ENCODE peak calls at places on chromosome X, in four cellular contexts. D is H1, M is GM12878, T is SK-N-SH. V is an unnamed sample.
A peak's percentile ranks its signal among the peaks of the same experiment; 100 is the strongest.

GRCh38 chrX:117743469-117744251 is 372.9 kb downstream of the KLHL13 start:
- DNase-seq in D (no peak), M (no peak), T (peak; percentile 22), V (no peak)

GRCh38 chrX:72381439-72382198 is 75.9 kb upstream of the CITED1 start:
- DNase-seq in D (no peak), M (no peak), T (no peak), V (no peak)

GRCh38 chrX:46941341-46941740 is 29.1 kb downstream of the JADE3 start:
- DNase-seq in D (no peak), M (no peak), T (no peak), V (no peak)

GRCh38 chrX:34848281-34848680 is 94.3 kb upstream of the FAM47B start:
- DNase-seq in D (no peak), M (no peak), T (no peak), V (no peak)

GRCh38 chrX:121642415-121642814 is 595.0 kb downstream of the GLUD2 start:
- DNase-seq in D (no peak), M (no peak), T (no peak), V (no peak)

GRCh38 chrX:39527045-39527444 is 570.7 kb downstream of the BCOR start:
- DNase-seq in D (no peak), M (no peak), T (no peak), V (peak; percentile 36)

GRCh38 chrX:114959729-114960128 is 57.7 kb downstream of the IL13RA2 start:
- DNase-seq in D (no peak), M (no peak), T (peak; percentile 24), V (no peak)

GRCh38 chrX:41722816-41723215 is 1.2 kb upstream of the GPR82 start:
- DNase-seq in D (no peak), M (no peak), T (no peak), V (no peak)

GRCh38 chrX:55924574-55924973 is 207.0 kb downstream of the RRAGB start:
- DNase-seq in D (peak; percentile 49), M (no peak), T (no peak), V (no peak)

GRCh38 chrX:85244411-85245210 is 820 bp downstream of the ZNF711 start:
- DNase-seq in D (peak; percentile 43), M (no peak), T (peak; percentile 60), V (peak; percentile 4)

GRCh38 chrX:21524008-21524407 is 134.1 kb downstream of the KLHL34 start:
- DNase-seq in D (no peak), M (no peak), T (no peak), V (no peak)

GRCh38 chrX:24005028-24005427 is 22.0 kb downstream of the KLHL15 start:
- DNase-seq in D (no peak), M (no peak), T (no peak), V (no peak)

GRCh38 chrX:41561045-41561444 is 113.9 kb downstream of the NYX start:
- DNase-seq in D (no peak), M (peak; percentile 17), T (no peak), V (peak; percentile 17)

GRCh38 chrX:132819885-132820284 is 138.5 kb downstream of the HS6ST2 start:
- DNase-seq in D (no peak), M (no peak), T (no peak), V (no peak)

GRCh38 chrX:108224727-108225455 is 133.3 kb downstream of the ATG4A start:
- DNase-seq in D (no peak), M (peak; percentile 16), T (peak; percentile 19), V (peak; percentile 43)

GRCh38 chrX:48467331-48467761 is 2.7 kb downstream of the SLC38A5 start:
- DNase-seq in D (no peak), M (no peak), T (no peak), V (peak; percentile 60)

GRCh38 chrX:132071260-132071659 is 48.2 kb downstream of the STK26 start:
- DNase-seq in D (no peak), M (no peak), T (peak; percentile 10), V (peak; percentile 10)

GRCh38 chrX:51917600-51917999 is 24.2 kb downstream of the MAGED1 start:
- DNase-seq in D (no peak), M (no peak), T (no peak), V (no peak)

GRCh38 chrX:133776072-133776471 is 209.3 kb downstream of the GPC3 start:
- DNase-seq in D (peak; percentile 79), M (no peak), T (peak; percentile 31), V (peak; percentile 38)

GRCh38 chrX:13741695-13742094 is 7.1 kb downstream of the OFD1 start:
- DNase-seq in D (no peak), M (no peak), T (no peak), V (no peak)
- TF ChIP-seq NRF1 in D (no peak), M (no peak), T (no peak), V (no peak)

DNA sequence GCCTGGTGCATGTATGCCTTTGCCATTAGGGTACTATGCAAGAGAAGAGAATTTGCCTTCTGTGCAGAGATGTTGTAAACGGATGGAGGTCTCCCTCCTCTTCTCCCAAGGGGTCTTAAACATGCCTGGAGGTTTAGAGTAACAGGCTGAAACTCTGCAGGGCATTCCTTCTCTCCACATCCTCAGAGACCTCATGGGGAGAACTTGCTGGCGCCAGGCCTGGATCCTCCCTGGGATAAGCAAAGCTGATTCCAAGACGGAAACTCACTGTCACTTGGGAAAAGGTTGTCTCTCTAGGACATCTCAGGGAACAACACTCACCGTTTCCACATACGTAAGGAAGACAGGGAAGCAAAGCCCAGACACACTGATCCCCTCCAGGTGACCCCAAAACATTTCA is 76.9 kb upstream of the GPM6B start:
- DNase-seq in D (no peak), M (no peak), T (no peak), V (no peak)
- TF ChIP-seq NRF1 in D (no peak), M (no peak), T (no peak), V (no peak)

DNA sequence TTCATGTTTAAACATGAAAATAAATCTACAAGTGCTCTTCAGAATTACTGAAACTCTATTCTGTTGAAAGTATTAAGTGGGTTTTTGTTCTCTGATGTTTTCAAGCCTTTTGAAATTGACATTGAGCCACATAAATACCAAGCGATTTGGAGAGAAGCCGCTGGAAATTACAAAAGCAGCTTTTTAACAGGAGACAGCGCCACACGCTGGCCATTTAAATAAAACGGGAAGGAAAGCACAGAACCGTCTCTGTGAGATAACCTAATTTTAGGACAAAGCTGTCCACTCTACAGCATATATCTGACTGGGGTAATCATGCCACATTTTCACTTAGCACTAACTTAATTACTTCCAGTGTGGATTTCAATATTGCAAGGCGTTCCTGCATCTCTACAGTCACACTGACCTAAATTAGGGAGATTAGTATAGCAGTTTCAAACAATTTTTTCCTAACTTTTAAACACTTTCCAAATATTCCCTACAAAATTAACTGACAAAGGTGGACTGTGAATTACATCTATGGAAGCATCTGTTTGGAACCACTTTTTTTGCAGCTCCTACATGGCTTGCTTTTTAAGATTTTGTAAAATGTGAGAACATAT is 6.8 kb upstream of the ANOS1 start:
- DNase-seq in D (no peak), M (no peak), T (peak; percentile 37), V (peak; percentile 8)
- TF ChIP-seq NRF1 in D (no peak), M (no peak), T (no peak), V (no peak)

DNA sequence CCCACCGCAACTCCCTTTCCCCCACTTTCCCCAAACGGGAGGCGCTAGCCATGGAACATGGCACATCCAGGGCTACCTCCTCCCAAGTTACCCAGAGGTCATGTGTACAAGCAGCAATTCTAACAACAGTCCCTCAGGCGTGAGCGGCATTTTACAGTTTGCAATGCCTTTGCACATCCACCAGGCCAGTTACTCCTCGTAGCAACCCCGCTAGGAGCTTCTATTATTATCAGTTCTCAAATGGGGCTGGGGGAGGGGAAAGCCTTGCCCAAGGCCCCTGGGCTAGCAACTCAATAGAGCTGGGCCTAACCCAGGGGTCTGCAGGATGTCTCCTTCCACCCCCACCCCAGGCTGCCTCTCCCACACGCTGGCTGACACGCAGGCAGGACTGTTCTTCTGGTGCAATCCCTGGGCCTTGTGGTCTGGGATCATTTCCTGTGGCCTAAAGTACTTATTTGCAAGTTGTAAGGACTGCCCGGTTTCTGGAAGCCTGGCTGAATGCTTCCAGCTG is 27.8 kb downstream of the PJA1 start:
- DNase-seq in D (no peak), M (no peak), T (no peak), V (no peak)
- TF ChIP-seq NRF1 in D (no peak), M (no peak), T (no peak), V (no peak)

GRCh38 chrX:76029385-76029784 is 143.5 kb upstream of the PBDC1 start:
- DNase-seq in D (no peak), M (no peak), T (no peak), V (peak; percentile 31)

GRCh38 chrX:76026751-76027150 is 146.1 kb upstream of the PBDC1 start:
- DNase-seq in D (no peak), M (no peak), T (no peak), V (no peak)

DNA sequence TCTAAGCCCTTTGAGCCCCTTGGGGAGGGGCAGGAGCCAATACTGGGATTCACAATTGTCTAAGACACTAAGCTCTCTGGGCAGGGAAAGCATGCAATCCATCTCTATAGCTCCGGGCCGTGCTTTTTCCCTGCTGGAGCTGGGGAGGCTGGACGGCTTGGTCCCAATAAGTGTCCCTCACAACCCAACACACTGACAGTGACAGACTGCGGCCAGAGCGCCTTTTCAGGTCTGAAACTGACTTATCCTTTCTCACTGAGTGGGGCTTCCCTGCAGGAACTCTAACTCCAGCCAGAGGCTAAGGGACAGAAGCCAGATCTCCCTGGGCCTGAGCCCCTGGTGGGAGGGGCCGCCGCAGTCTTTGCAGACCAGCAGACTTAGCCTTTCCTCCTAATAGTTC is 146.6 kb upstream of the PBDC1 start:
- DNase-seq in D (no peak), M (no peak), T (no peak), V (no peak)
- TF ChIP-seq NRF1 in D (no peak), M (no peak), T (no peak), V (no peak)

GRCh38 chrX:13468096-13468495 is 101.3 kb upstream of the EGFL6 start:
- DNase-seq in D (no peak), M (no peak), T (no peak), V (no peak)
- TF ChIP-seq NRF1 in D (no peak), M (no peak), T (no peak), V (no peak)

GRCh38 chrX:71128166-71128833 is 9.9 kb downstream of the MED12 start:
- DNase-seq in D (no peak), M (no peak), T (no peak), V (no peak)

GRCh38 chrX:71131510-71131909 is 13.1 kb downstream of the MED12 start:
- DNase-seq in D (no peak), M (no peak), T (no peak), V (peak; percentile 72)

DNA sequence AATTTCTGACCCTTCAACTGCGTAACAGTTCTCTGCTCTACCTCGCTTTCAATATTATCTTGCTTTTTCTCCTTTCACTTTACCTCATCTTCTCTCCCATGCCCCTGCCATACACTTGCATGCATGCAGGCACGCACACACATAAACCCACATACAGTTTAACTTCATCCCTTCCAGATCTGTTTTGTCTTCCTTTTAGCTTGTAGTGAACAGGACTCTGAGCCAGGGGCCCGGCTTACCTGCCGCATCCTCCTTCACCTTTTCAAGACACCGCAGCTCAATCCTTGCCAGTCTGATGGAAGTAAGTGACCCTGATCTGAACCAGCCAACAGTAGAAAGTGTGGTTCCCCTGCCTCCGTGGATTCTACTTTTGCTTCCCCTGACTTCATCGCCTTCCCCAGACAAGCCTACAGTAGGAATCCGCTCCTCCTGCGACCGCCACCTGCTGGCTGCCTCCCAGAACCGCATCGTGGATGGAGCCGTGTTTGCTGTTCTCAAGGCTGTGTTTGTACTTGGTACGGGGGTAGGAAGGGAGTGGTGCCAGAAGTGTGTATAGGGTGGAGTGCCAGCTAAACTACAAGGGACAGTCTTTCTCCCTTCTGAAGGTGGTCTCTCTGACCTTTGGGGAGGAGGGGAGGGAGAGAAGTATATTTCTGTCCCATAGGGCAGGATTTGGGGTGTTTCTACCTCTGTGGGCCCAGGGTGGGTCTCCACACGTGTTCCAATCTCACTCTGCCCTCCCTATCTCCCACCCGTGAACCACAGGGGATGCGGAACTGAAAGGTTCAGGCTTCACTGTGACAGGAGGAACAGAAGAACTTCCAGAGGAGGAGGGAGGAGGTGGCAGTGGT is 10.7 kb downstream of the MED12 start:
- DNase-seq in D (peak; percentile 76), M (no peak), T (peak; percentile 79), V (peak; percentile 68)
- TF ChIP-seq NRF1 in D (no peak), M (no peak), T (no peak), V (no peak)